ENCODE peak calls at places on chromosome 9, in four cellular contexts. One of them, this sample, is unnamed.

GRCh38 chr9:87324613-87325194 is 173.0 kb upstream of the DAPK1 start:
- DNase-seq in SK-N-MC: no peak
- DNase-seq in IMR-90: peak; percentile 68
- DNase-seq in naive thymus-derived CD4-positive, alpha-beta T cell: peak; percentile 27
- DNase-seq in this sample: peak; percentile 37

GRCh38 chr9:14326264-14326826 is 12.4 kb upstream of the NFIB start:
- DNase-seq in SK-N-MC: no peak
- DNase-seq in IMR-90: peak; percentile 74
- DNase-seq in naive thymus-derived CD4-positive, alpha-beta T cell: no peak
- DNase-seq in this sample: peak; percentile 58

GRCh38 chr9:6894135-6894534 is 136.4 kb downstream of the KDM4C start:
- DNase-seq in SK-N-MC: no peak
- DNase-seq in IMR-90: no peak
- DNase-seq in naive thymus-derived CD4-positive, alpha-beta T cell: no peak
- DNase-seq in this sample: no peak

GRCh38 chr9:71767421-71768321 is 642 bp downstream of the CEMIP2 start:
- DNase-seq in SK-N-MC: no peak
- DNase-seq in IMR-90: peak; percentile 26
- DNase-seq in naive thymus-derived CD4-positive, alpha-beta T cell: no peak
- DNase-seq in this sample: no peak

GRCh38 chr9:33785914-33786313 is 9.4 kb upstream of the PRSS3 start:
- DNase-seq in SK-N-MC: no peak
- DNase-seq in IMR-90: peak; percentile 28
- DNase-seq in naive thymus-derived CD4-positive, alpha-beta T cell: no peak
- DNase-seq in this sample: peak; percentile 58

GRCh38 chr9:100011062-100011681 is 87.6 kb downstream of the ERP44 start:
- DNase-seq in SK-N-MC: peak; percentile 73
- DNase-seq in IMR-90: peak; percentile 67
- DNase-seq in naive thymus-derived CD4-positive, alpha-beta T cell: peak; percentile 52
- DNase-seq in this sample: peak; percentile 44

GRCh38 chr9:137452761-137453642 is 6.1 kb downstream of the NSMF start:
- DNase-seq in SK-N-MC: no peak
- DNase-seq in IMR-90: no peak
- DNase-seq in naive thymus-derived CD4-positive, alpha-beta T cell: no peak
- DNase-seq in this sample: no peak

GRCh38 chr9:89701221-89701798 is 96.5 kb downstream of the GADD45G start:
- DNase-seq in SK-N-MC: no peak
- DNase-seq in IMR-90: no peak
- DNase-seq in naive thymus-derived CD4-positive, alpha-beta T cell: peak; percentile 50
- DNase-seq in this sample: no peak

GRCh38 chr9:265209-265900 is 50.7 kb downstream of the DOCK8 start:
- DNase-seq in SK-N-MC: no peak
- DNase-seq in IMR-90: no peak
- DNase-seq in naive thymus-derived CD4-positive, alpha-beta T cell: no peak
- DNase-seq in this sample: no peak

GRCh38 chr9:122125158-122125890 is 32.2 kb upstream of the TTLL11 start:
- DNase-seq in SK-N-MC: no peak
- DNase-seq in IMR-90: peak; percentile 76
- DNase-seq in naive thymus-derived CD4-positive, alpha-beta T cell: peak; percentile 74
- DNase-seq in this sample: peak; percentile 45

GRCh38 chr9:92393686-92394085 is 10.7 kb downstream of the OGN start:
- DNase-seq in SK-N-MC: no peak
- DNase-seq in IMR-90: no peak
- DNase-seq in naive thymus-derived CD4-positive, alpha-beta T cell: no peak
- DNase-seq in this sample: no peak

GRCh38 chr9:124040935-124041816 is 29.6 kb downstream of the LHX2 start:
- DNase-seq in SK-N-MC: no peak
- DNase-seq in IMR-90: no peak
- DNase-seq in naive thymus-derived CD4-positive, alpha-beta T cell: peak; percentile 16
- DNase-seq in this sample: no peak

GRCh38 chr9:7094052-7094451 is 336.3 kb downstream of the KDM4C start:
- DNase-seq in SK-N-MC: no peak
- DNase-seq in IMR-90: peak; percentile 24
- DNase-seq in naive thymus-derived CD4-positive, alpha-beta T cell: no peak
- DNase-seq in this sample: no peak

GRCh38 chr9:125332527-125332926 is 70.9 kb downstream of the GAPVD1 start:
- DNase-seq in SK-N-MC: no peak
- DNase-seq in IMR-90: no peak
- DNase-seq in naive thymus-derived CD4-positive, alpha-beta T cell: no peak
- DNase-seq in this sample: no peak